ENCODE peak calls at places on chromosomes 7 and 10, in ten cellular contexts. One of them, this sample, is unnamed.

GRCh38 chr10:33260403-33261239 is 73.8 kb downstream of the NRP1 start:
- DNase-seq in testis: no peak
- DNase-seq in bronchial epithelial cell: no peak
- DNase-seq in right atrium auricular region: no peak
- DNase-seq in colonic mucosa: no peak
- DNase-seq in A549: peak
- DNase-seq in upper lobe of right lung: no peak
- DNase-seq in lower leg skin: no peak
- DNase-seq in foreskin fibroblast: peak
- DNase-seq in psoas muscle: no peak
- DNase-seq in this sample: peak

GRCh38 chr7:100489824-100490223 is 6.1 kb downstream of the NYAP1 start:
- DNase-seq in testis: peak
- DNase-seq in bronchial epithelial cell: peak
- DNase-seq in right atrium auricular region: no peak
- DNase-seq in colonic mucosa: peak
- DNase-seq in A549: peak
- DNase-seq in upper lobe of right lung: no peak
- DNase-seq in lower leg skin: no peak
- DNase-seq in foreskin fibroblast: peak
- DNase-seq in psoas muscle: no peak
- DNase-seq in this sample: peak

GRCh38 chr7:128841961-128842673 is 11.9 kb downstream of the FLNC start:
- DNase-seq in testis: peak
- DNase-seq in bronchial epithelial cell: peak
- DNase-seq in right atrium auricular region: no peak
- DNase-seq in colonic mucosa: peak
- DNase-seq in A549: peak
- DNase-seq in upper lobe of right lung: peak
- DNase-seq in lower leg skin: no peak
- DNase-seq in foreskin fibroblast: peak
- DNase-seq in psoas muscle: peak
- DNase-seq in this sample: peak

GRCh38 chr7:155372782-155373358 is 75.2 kb downstream of the INSIG1 start:
- DNase-seq in testis: no peak
- DNase-seq in bronchial epithelial cell: no peak
- DNase-seq in right atrium auricular region: no peak
- DNase-seq in colonic mucosa: no peak
- DNase-seq in A549: no peak
- DNase-seq in upper lobe of right lung: no peak
- DNase-seq in lower leg skin: no peak
- DNase-seq in foreskin fibroblast: no peak
- DNase-seq in psoas muscle: no peak
- DNase-seq in this sample: no peak

GRCh38 chr7:44768663-44769361 is 20.2 kb downstream of the ZMIZ2 start:
- DNase-seq in testis: no peak
- DNase-seq in bronchial epithelial cell: no peak
- DNase-seq in right atrium auricular region: no peak
- DNase-seq in colonic mucosa: no peak
- DNase-seq in A549: no peak
- DNase-seq in upper lobe of right lung: no peak
- DNase-seq in lower leg skin: no peak
- DNase-seq in foreskin fibroblast: peak
- DNase-seq in psoas muscle: no peak
- DNase-seq in this sample: no peak

GRCh38 chr10:100008142-100008522 is 1.6 kb downstream of the DNMBP start:
- DNase-seq in testis: peak
- DNase-seq in bronchial epithelial cell: no peak
- DNase-seq in right atrium auricular region: no peak
- DNase-seq in colonic mucosa: no peak
- DNase-seq in A549: no peak
- DNase-seq in upper lobe of right lung: no peak
- DNase-seq in lower leg skin: peak
- DNase-seq in foreskin fibroblast: peak
- DNase-seq in psoas muscle: no peak
- DNase-seq in this sample: peak

GRCh38 chr7:151109094-151110048 is 23.1 kb downstream of the AGAP3 start:
- DNase-seq in testis: no peak
- DNase-seq in bronchial epithelial cell: no peak
- DNase-seq in right atrium auricular region: peak
- DNase-seq in colonic mucosa: no peak
- DNase-seq in A549: no peak
- DNase-seq in upper lobe of right lung: no peak
- DNase-seq in lower leg skin: no peak
- DNase-seq in foreskin fibroblast: peak
- DNase-seq in psoas muscle: peak
- DNase-seq in this sample: peak

GRCh38 chr10:78626471-78626870 is 442.3 kb upstream of the ZMIZ1 start:
- DNase-seq in testis: no peak
- DNase-seq in bronchial epithelial cell: no peak
- DNase-seq in right atrium auricular region: no peak
- DNase-seq in colonic mucosa: no peak
- DNase-seq in A549: no peak
- DNase-seq in upper lobe of right lung: no peak
- DNase-seq in lower leg skin: no peak
- DNase-seq in foreskin fibroblast: no peak
- DNase-seq in psoas muscle: no peak
- DNase-seq in this sample: no peak

GRCh38 chr10:19412531-19412930 is 363.9 kb downstream of the MALRD1 start:
- DNase-seq in testis: peak
- DNase-seq in bronchial epithelial cell: peak
- DNase-seq in right atrium auricular region: no peak
- DNase-seq in colonic mucosa: no peak
- DNase-seq in A549: peak
- DNase-seq in upper lobe of right lung: no peak
- DNase-seq in lower leg skin: no peak
- DNase-seq in foreskin fibroblast: peak
- DNase-seq in psoas muscle: no peak
- DNase-seq in this sample: peak

GRCh38 chr7:148662646-148663045 is 36.1 kb upstream of the CUL1 start:
- DNase-seq in testis: peak
- DNase-seq in bronchial epithelial cell: no peak
- DNase-seq in right atrium auricular region: no peak
- DNase-seq in colonic mucosa: no peak
- DNase-seq in A549: no peak
- DNase-seq in upper lobe of right lung: no peak
- DNase-seq in lower leg skin: no peak
- DNase-seq in foreskin fibroblast: no peak
- DNase-seq in psoas muscle: no peak
- DNase-seq in this sample: peak

GRCh38 chr7:1665721-1666250 is 4.3 kb upstream of the ELFN1 start:
- DNase-seq in testis: no peak
- DNase-seq in bronchial epithelial cell: no peak
- DNase-seq in right atrium auricular region: no peak
- DNase-seq in colonic mucosa: no peak
- DNase-seq in A549: peak
- DNase-seq in upper lobe of right lung: peak
- DNase-seq in lower leg skin: no peak
- DNase-seq in foreskin fibroblast: peak
- DNase-seq in psoas muscle: peak
- DNase-seq in this sample: peak

GRCh38 chr7:143299840-143300239 is 11.7 kb downstream of the CASP2 start:
- DNase-seq in testis: peak
- DNase-seq in bronchial epithelial cell: no peak
- DNase-seq in right atrium auricular region: no peak
- DNase-seq in colonic mucosa: peak
- DNase-seq in A549: peak
- DNase-seq in upper lobe of right lung: no peak
- DNase-seq in lower leg skin: no peak
- DNase-seq in foreskin fibroblast: peak
- DNase-seq in psoas muscle: no peak
- DNase-seq in this sample: peak

GRCh38 chr7:139635521-139636240 is 112.2 kb downstream of the CLEC2L start:
- DNase-seq in testis: no peak
- DNase-seq in bronchial epithelial cell: no peak
- DNase-seq in right atrium auricular region: no peak
- DNase-seq in colonic mucosa: no peak
- DNase-seq in A549: no peak
- DNase-seq in upper lobe of right lung: no peak
- DNase-seq in lower leg skin: no peak
- DNase-seq in foreskin fibroblast: no peak
- DNase-seq in psoas muscle: no peak
- DNase-seq in this sample: no peak

GRCh38 chr10:8096931-8097330 is 42.4 kb downstream of the GATA3 start:
- DNase-seq in testis: no peak
- DNase-seq in bronchial epithelial cell: no peak
- DNase-seq in right atrium auricular region: no peak
- DNase-seq in colonic mucosa: no peak
- DNase-seq in A549: no peak
- DNase-seq in upper lobe of right lung: no peak
- DNase-seq in lower leg skin: no peak
- DNase-seq in foreskin fibroblast: no peak
- DNase-seq in psoas muscle: no peak
- DNase-seq in this sample: no peak

DNA sequence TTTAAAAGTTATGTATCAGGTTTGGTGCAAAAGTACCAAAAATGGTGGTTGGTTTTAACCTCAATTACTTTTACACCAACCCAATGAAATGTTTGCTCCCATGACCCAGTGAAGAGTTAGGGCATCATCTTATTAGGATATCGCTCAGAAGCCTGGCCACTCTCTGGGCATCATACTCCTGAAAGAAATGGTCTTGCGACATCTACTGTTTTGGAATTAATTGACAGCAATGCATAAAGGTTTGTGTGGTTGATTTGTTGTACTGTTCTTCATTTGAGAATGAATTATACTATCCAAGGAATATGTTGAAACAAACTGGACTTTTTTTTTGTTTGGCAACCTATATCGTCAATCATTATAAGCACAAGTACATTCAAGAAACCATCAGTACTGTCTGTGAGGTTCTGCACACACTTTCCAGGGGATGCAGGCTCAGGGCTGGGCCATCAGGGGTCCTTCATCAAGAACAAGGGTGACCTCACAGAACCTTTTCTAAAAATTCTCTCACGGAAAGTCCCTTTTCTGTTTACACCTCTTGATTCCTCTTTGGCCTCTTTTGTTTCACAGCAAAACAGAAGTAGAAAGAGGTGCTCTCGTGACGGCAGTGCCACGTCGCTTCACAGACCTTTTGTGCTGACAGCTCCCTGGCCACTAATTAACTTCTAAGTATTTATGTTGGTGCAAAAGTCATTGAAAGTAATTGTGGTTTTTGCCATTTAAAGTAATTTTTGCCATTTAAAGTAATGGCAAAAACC is 117.2 kb upstream of the KLF6 start:
- DNase-seq in testis: no peak
- DNase-seq in bronchial epithelial cell: no peak
- DNase-seq in right atrium auricular region: no peak
- DNase-seq in colonic mucosa: no peak
- DNase-seq in A549: no peak
- DNase-seq in upper lobe of right lung: no peak
- DNase-seq in lower leg skin: no peak
- DNase-seq in foreskin fibroblast: no peak
- DNase-seq in psoas muscle: no peak
- DNase-seq in this sample: peak
- TF ChIP-seq CTCF in testis: no peak
- TF ChIP-seq CTCF in bronchial epithelial cell: no peak
- TF ChIP-seq CTCF in right atrium auricular region: no peak
- TF ChIP-seq CTCF in colonic mucosa: no peak
- TF ChIP-seq CTCF in A549: no peak
- TF ChIP-seq CTCF in upper lobe of right lung: no peak
- TF ChIP-seq CTCF in lower leg skin: no peak
- TF ChIP-seq CTCF in foreskin fibroblast: no peak
- TF ChIP-seq CTCF in psoas muscle: no peak
- TF ChIP-seq CTCF in this sample: no peak

GRCh38 chr7:73340514-73340913 is 12.6 kb downstream of the FKBP6 start:
- DNase-seq in testis: no peak
- DNase-seq in bronchial epithelial cell: no peak
- DNase-seq in right atrium auricular region: no peak
- DNase-seq in colonic mucosa: no peak
- DNase-seq in A549: no peak
- DNase-seq in upper lobe of right lung: no peak
- DNase-seq in lower leg skin: no peak
- DNase-seq in foreskin fibroblast: no peak
- DNase-seq in psoas muscle: no peak
- DNase-seq in this sample: no peak

GRCh38 chr7:73342645-73343044 is 14.7 kb downstream of the FKBP6 start:
- DNase-seq in testis: peak
- DNase-seq in bronchial epithelial cell: peak
- DNase-seq in right atrium auricular region: no peak
- DNase-seq in colonic mucosa: no peak
- DNase-seq in A549: peak
- DNase-seq in upper lobe of right lung: no peak
- DNase-seq in lower leg skin: no peak
- DNase-seq in foreskin fibroblast: peak
- DNase-seq in psoas muscle: no peak
- DNase-seq in this sample: peak

GRCh38 chr7:73341877-73342276 is 13.9 kb downstream of the FKBP6 start:
- DNase-seq in testis: no peak
- DNase-seq in bronchial epithelial cell: peak
- DNase-seq in right atrium auricular region: no peak
- DNase-seq in colonic mucosa: no peak
- DNase-seq in A549: peak
- DNase-seq in upper lobe of right lung: no peak
- DNase-seq in lower leg skin: no peak
- DNase-seq in foreskin fibroblast: peak
- DNase-seq in psoas muscle: no peak
- DNase-seq in this sample: peak

GRCh38 chr7:73343671-73344380 is 15.9 kb downstream of the FKBP6 start:
- DNase-seq in testis: no peak
- DNase-seq in bronchial epithelial cell: no peak
- DNase-seq in right atrium auricular region: no peak
- DNase-seq in colonic mucosa: no peak
- DNase-seq in A549: no peak
- DNase-seq in upper lobe of right lung: no peak
- DNase-seq in lower leg skin: no peak
- DNase-seq in foreskin fibroblast: no peak
- DNase-seq in psoas muscle: no peak
- DNase-seq in this sample: no peak

GRCh38 chr7:73338321-73338720 is 10.4 kb downstream of the FKBP6 start:
- DNase-seq in testis: no peak
- DNase-seq in bronchial epithelial cell: no peak
- DNase-seq in right atrium auricular region: no peak
- DNase-seq in colonic mucosa: no peak
- DNase-seq in A549: no peak
- DNase-seq in upper lobe of right lung: no peak
- DNase-seq in lower leg skin: no peak
- DNase-seq in foreskin fibroblast: no peak
- DNase-seq in psoas muscle: no peak
- DNase-seq in this sample: peak
- H3K4me3 ChIP-seq in testis: no peak
- H3K4me3 ChIP-seq in bronchial epithelial cell: no peak
- H3K4me3 ChIP-seq in right atrium auricular region: no peak
- H3K4me3 ChIP-seq in colonic mucosa: no peak
- H3K4me3 ChIP-seq in A549: no peak
- H3K4me3 ChIP-seq in upper lobe of right lung: no peak
- H3K4me3 ChIP-seq in lower leg skin: no peak
- H3K4me3 ChIP-seq in foreskin fibroblast: no peak
- H3K4me3 ChIP-seq in psoas muscle: no peak
- H3K4me3 ChIP-seq in this sample: no peak

GRCh38 chr7:15199482-15199881 is 296.9 kb upstream of the DGKB start:
- DNase-seq in testis: no peak
- DNase-seq in bronchial epithelial cell: peak
- DNase-seq in right atrium auricular region: no peak
- DNase-seq in colonic mucosa: no peak
- DNase-seq in A549: peak
- DNase-seq in upper lobe of right lung: no peak
- DNase-seq in lower leg skin: no peak
- DNase-seq in foreskin fibroblast: peak
- DNase-seq in psoas muscle: no peak
- DNase-seq in this sample: peak
- TF ChIP-seq CTCF in testis: no peak
- TF ChIP-seq CTCF in bronchial epithelial cell: no peak
- TF ChIP-seq CTCF in right atrium auricular region: no peak
- TF ChIP-seq CTCF in colonic mucosa: no peak
- TF ChIP-seq CTCF in A549: peak
- TF ChIP-seq CTCF in upper lobe of right lung: peak
- TF ChIP-seq CTCF in lower leg skin: no peak
- TF ChIP-seq CTCF in foreskin fibroblast: peak
- TF ChIP-seq CTCF in psoas muscle: no peak
- TF ChIP-seq CTCF in this sample: peak

GRCh38 chr10:129892571-129893045 is 71.5 kb downstream of the EBF3 start:
- DNase-seq in testis: no peak
- DNase-seq in bronchial epithelial cell: no peak
- DNase-seq in right atrium auricular region: no peak
- DNase-seq in colonic mucosa: no peak
- DNase-seq in A549: no peak
- DNase-seq in upper lobe of right lung: no peak
- DNase-seq in lower leg skin: no peak
- DNase-seq in foreskin fibroblast: no peak
- DNase-seq in psoas muscle: no peak
- DNase-seq in this sample: peak
- H3K4me3 ChIP-seq in testis: no peak
- H3K4me3 ChIP-seq in bronchial epithelial cell: no peak
- H3K4me3 ChIP-seq in right atrium auricular region: no peak
- H3K4me3 ChIP-seq in colonic mucosa: no peak
- H3K4me3 ChIP-seq in A549: no peak
- H3K4me3 ChIP-seq in upper lobe of right lung: no peak
- H3K4me3 ChIP-seq in lower leg skin: no peak
- H3K4me3 ChIP-seq in foreskin fibroblast: no peak
- H3K4me3 ChIP-seq in psoas muscle: peak
- H3K4me3 ChIP-seq in this sample: no peak

This sample was measured in cardiac fibroblast.